ENCODE peak calls at places on chromosome 21, in four cellular contexts. D is HepG2, Z is SK-N-SH, R is GM12878. L is an unnamed sample.

GRCh38 chr21:38833122-38833521 is 27.4 kb downstream of the ETS2 start:
- DNase-seq in D (peak; percentile 30), Z (no peak), R (no peak), L (no peak)

GRCh38 chr21:31130821-31131220 is 92.5 kb upstream of the KRTAP19-8 start:
- DNase-seq in D (no peak), Z (no peak), R (no peak), L (no peak)

GRCh38 chr21:35053356-35054096 is 4.4 kb upstream of the RUNX1 start:
- DNase-seq in D (peak; percentile 36), Z (no peak), R (no peak), L (no peak)

GRCh38 chr21:21165063-21165645 is 166.9 kb downstream of the NCAM2 start:
- DNase-seq in D (no peak), Z (peak; percentile 14), R (no peak), L (no peak)

GRCh38 chr21:34274001-34274400 is 89.8 kb upstream of the KCNE2 start:
- DNase-seq in D (no peak), Z (no peak), R (no peak), L (no peak)

GRCh38 chr21:43957629-43958362 is 54.3 kb upstream of the TRAPPC10 start:
- DNase-seq in D (no peak), Z (no peak), R (peak; percentile 77), L (no peak)

GRCh38 chr21:44259082-44259705 is 2.5 kb downstream of the DNMT3L start:
- DNase-seq in D (no peak), Z (no peak), R (no peak), L (no peak)

GRCh38 chr21:38796426-38796825 is 9.3 kb upstream of the ETS2 start:
- DNase-seq in D (no peak), Z (no peak), R (no peak), L (no peak)

GRCh38 chr21:10273196-10273595 is 248.2 kb upstream of the TPTE start:
- DNase-seq in D (no peak), Z (no peak), R (no peak), L (no peak)

GRCh38 chr21:30268608-30269197 is 14.0 kb downstream of the KRTAP24-1 start:
- DNase-seq in D (no peak), Z (peak; percentile 5), R (no peak), L (no peak)

GRCh38 chr21:34890724-34891609 is 158.1 kb downstream of the RUNX1 start:
- DNase-seq in D (no peak), Z (peak; percentile 20), R (no peak), L (no peak)

GRCh38 chr21:26366781-26367180 is 196.2 kb upstream of the APP start:
- DNase-seq in D (no peak), Z (no peak), R (no peak), L (no peak)

GRCh38 chr21:17519965-17520364 is 7.1 kb downstream of the CXADR start:
- DNase-seq in D (no peak), Z (no peak), R (no peak), L (no peak)
- TF ChIP-seq RAD21 in D (no peak), Z (no peak), R (no peak), L (no peak)

GRCh38 chr21:41361786-41362604 is at the start of gene MX2:
- DNase-seq in D (peak; percentile 35), Z (no peak), R (peak; percentile 91), L (no peak)
- TF ChIP-seq PBX3 in D (no peak), Z (no peak), R (peak; percentile 4), L (no peak)

DNA sequence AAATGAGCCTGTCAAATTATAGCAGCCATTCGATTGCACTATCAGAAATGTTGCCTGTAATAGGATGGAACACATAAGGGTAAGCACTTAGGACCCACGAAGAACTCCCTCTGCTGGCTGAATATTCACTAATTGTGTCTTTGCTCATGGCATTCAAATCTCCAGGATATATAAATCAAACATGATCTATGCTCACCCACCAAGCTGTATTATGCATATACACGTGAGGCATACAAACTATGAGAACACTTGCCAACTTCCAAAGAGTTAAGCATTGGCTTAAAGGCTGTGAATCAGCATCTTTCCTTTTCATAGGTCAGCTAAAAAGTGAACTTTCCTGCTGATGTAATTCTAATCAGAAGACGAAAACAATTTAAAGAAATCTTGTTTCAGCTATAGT is 34.5 kb downstream of the TMPRSS15 start:
- DNase-seq in D (peak; percentile 2), Z (peak; percentile 15), R (no peak), L (no peak)
- TF ChIP-seq CTCF in D (no peak), Z (peak; percentile 54), R (no peak), L (no peak)

GRCh38 chr21:45293726-45294401 is 6.2 kb upstream of the POFUT2 start:
- DNase-seq in D (no peak), Z (peak; percentile 27), R (no peak), L (no peak)

GRCh38 chr21:45291613-45292398 is 4.1 kb upstream of the POFUT2 start:
- DNase-seq in D (no peak), Z (peak; percentile 33), R (no peak), L (no peak)

GRCh38 chr21:45292399-45293213 is 4.9 kb upstream of the POFUT2 start:
- DNase-seq in D (peak; percentile 76), Z (peak; percentile 96), R (no peak), L (peak; percentile 68)

GRCh38 chr21:45294509-45295291 is 7.0 kb upstream of the POFUT2 start:
- DNase-seq in D (no peak), Z (peak; percentile 25), R (no peak), L (no peak)

GRCh38 chr21:45293214-45293725 is 5.6 kb upstream of the POFUT2 start:
- DNase-seq in D (no peak), Z (peak; percentile 22), R (no peak), L (no peak)
- TF ChIP-seq RAD21 in D (no peak), Z (no peak), R (no peak), L (no peak)